ENCODE peak calls at places on chromosome 11, in nine cellular contexts. R, Z, F, L, J, D, G, S and V are unnamed samples.

GRCh38 chr11:32183512-32183911 is 92.6 kb downstream of the RCN1 start:
- DNase-seq in S (no peak), R (no peak), L (no peak), F (no peak), D (no peak), Z (no peak), J (no peak), G (no peak), V (no peak)

GRCh38 chr11:71463331-71464211 is 10.6 kb downstream of the NADSYN1 start:
- DNase-seq in L (no peak), S (no peak), D (no peak), J (no peak), G (no peak), R (no peak), F (no peak), Z (no peak), V (no peak)

GRCh38 chr11:43845816-43846215 is 34.8 kb upstream of the ALKBH3 start:
- DNase-seq in F (no peak), J (no peak), S (no peak), Z (no peak), L (no peak), D (no peak), G (no peak), R (no peak), V (no peak)

GRCh38 chr11:128501576-128502549 is 85.5 kb downstream of the ETS1 start:
- DNase-seq in L (peak; percentile 65), R (no peak), D (no peak), J (no peak), G (no peak), S (no peak), F (no peak), Z (no peak), V (peak; percentile 47)

GRCh38 chr11:101127699-101128570 is 1.7 kb downstream of the PGR start:
- DNase-seq in L (no peak), S (peak; percentile 6), G (no peak), J (no peak), D (peak; percentile 8), Z (no peak), R (no peak), F (no peak), V (no peak)

GRCh38 chr11:90542092-90542491 is 319.2 kb upstream of the CHORDC1 start:
- DNase-seq in R (no peak), G (no peak), J (no peak), Z (no peak), L (no peak), D (no peak), S (no peak), F (no peak), V (no peak)

GRCh38 chr11:7696424-7696823 is 9.9 kb downstream of the OVCH2 start:
- DNase-seq in J (no peak), F (peak; percentile 17), Z (no peak), R (no peak), L (no peak), D (no peak), G (no peak), S (no peak), V (no peak)

GRCh38 chr11:132131051-132131450 is 760.6 kb downstream of the NTM start:
- DNase-seq in J (no peak), D (no peak), R (no peak), L (no peak), G (no peak), Z (no peak), F (no peak), S (no peak), V (no peak)

GRCh38 chr11:62242021-62242420 is at the start of gene SCGB1D2:
- DNase-seq in Z (no peak), J (no peak), F (no peak), R (no peak), L (peak; percentile 77), G (no peak), D (peak; percentile 71), S (no peak), V (no peak)

GRCh38 chr11:12013771-12014170 is 5.3 kb upstream of the DKK3 start:
- DNase-seq in R (no peak), D (no peak), G (no peak), Z (no peak), L (no peak), F (no peak), J (no peak), S (no peak), V (no peak)

GRCh38 chr11:67634366-67635230 is 4.9 kb upstream of the NUDT8 start:
- DNase-seq in S (no peak), G (no peak), Z (no peak), D (no peak), J (no peak), L (no peak), R (no peak), F (no peak), V (no peak)

GRCh38 chr11:17314232-17314547 is 37.4 kb upstream of the NCR3LG1 start:
- DNase-seq in D (no peak), L (peak; percentile 24), J (no peak), S (peak; percentile 96), F (no peak), G (no peak), Z (no peak), R (no peak), V (peak; percentile 94)

GRCh38 chr11:83330303-83330702 is 44.1 kb upstream of the CCDC90B start:
- DNase-seq in S (no peak), D (no peak), L (no peak), J (no peak), F (no peak), G (no peak), Z (no peak), R (no peak), V (no peak)

GRCh38 chr11:48169259-48169658 is 47.4 kb upstream of the OR4B1 start:
- DNase-seq in D (no peak), Z (no peak), L (no peak), F (no peak), G (no peak), J (no peak), R (no peak), S (no peak), V (no peak)

GRCh38 chr11:34654491-34655334 is 33.8 kb downstream of the EHF start:
- DNase-seq in J (no peak), Z (peak; percentile 33), F (no peak), L (peak; percentile 84), G (peak; percentile 81), S (peak; percentile 90), D (peak; percentile 81), R (no peak), V (peak; percentile 81)

GRCh38 chr11:88779551-88779950 is 286.2 kb downstream of the GRM5 start:
- DNase-seq in D (no peak), R (no peak), G (no peak), Z (no peak), F (no peak), J (no peak), L (no peak), S (peak; percentile 77), V (peak; percentile 60)

GRCh38 chr11:32137263-32137662 is 46.4 kb downstream of the RCN1 start:
- DNase-seq in Z (no peak), G (peak; percentile 34), J (no peak), D (no peak), F (no peak), R (no peak), L (peak; percentile 96), S (peak; percentile 95), V (peak; percentile 98)

GRCh38 chr11:73406619-73407018 is 30.4 kb downstream of the RELT start:
- DNase-seq in J (no peak), Z (no peak), D (no peak), F (no peak), S (no peak), R (no peak), G (no peak), L (no peak), V (no peak)